ENCODE peak calls at places on chromosomes 12 and 14, in four cellular contexts. A is sciatic nerve; F is AG04450; O is activated CD4-positive, alpha-beta T cell treated with anti-CD3 and anti-CD28 coated beads, Interleukin-2, amount 10 ng/mL, durations not matched to agents 7 days and 5 days. Z is an unnamed sample.

GRCh38 chr12:6613015-6613775 is 6.0 kb upstream of the CHD4 start:
- DNase-seq in A (peak), F (no peak), O (peak), Z (no peak)

GRCh38 chr14:75479770-75480600 is 42.3 kb upstream of the BATF start:
- DNase-seq in A (no peak), F (no peak), O (no peak), Z (no peak)

GRCh38 chr14:97634786-97635185 is 837.6 kb downstream of the VRK1 start:
- DNase-seq in A (no peak), F (no peak), O (peak), Z (no peak)

GRCh38 chr12:25904442-25904841 is 54.0 kb upstream of the RASSF8 start:
- DNase-seq in A (no peak), F (no peak), O (no peak), Z (no peak)

GRCh38 chr12:7609480-7609879 is 56.2 kb downstream of the APOBEC1 start:
- DNase-seq in A (no peak), F (no peak), O (no peak), Z (no peak)

GRCh38 chr12:75825686-75826085 is 205.9 kb downstream of the PHLDA1 start:
- DNase-seq in A (no peak), F (peak), O (no peak), Z (no peak)

GRCh38 chr12:12273291-12273957 is 6.6 kb upstream of the LRP6 start:
- DNase-seq in A (no peak), F (no peak), O (no peak), Z (no peak)

GRCh38 chr14:88551936-88552565 is 2.8 kb downstream of the PTPN21 start:
- DNase-seq in A (no peak), F (no peak), O (no peak), Z (peak)

GRCh38 chr12:59316938-59317337 is 278.9 kb upstream of the SLC16A7 start:
- DNase-seq in A (no peak), F (no peak), O (no peak), Z (no peak)

GRCh38 chr14:26888592-26888991 is 290.8 kb upstream of the NOVA1 start:
- DNase-seq in A (no peak), F (no peak), O (no peak), Z (no peak)

GRCh38 chr14:93965287-93965821 is 11.0 kb downstream of the ASB2 start:
- DNase-seq in A (no peak), F (peak), O (no peak), Z (no peak)

GRCh38 chr14:67472726-67473125 is 15.8 kb downstream of the TMEM229B start:
- DNase-seq in A (no peak), F (no peak), O (no peak), Z (no peak)

GRCh38 chr12:130350715-130351114 is 13.0 kb downstream of the PIWIL1 start:
- DNase-seq in A (no peak), F (no peak), O (no peak), Z (no peak)

GRCh38 chr12:3441435-3441834 is 49.6 kb upstream of the PRMT8 start:
- DNase-seq in A (no peak), F (no peak), O (no peak), Z (no peak)

GRCh38 chr14:89813485-89814080 is 140.9 kb downstream of the EFCAB11 start:
- DNase-seq in A (no peak), F (peak), O (no peak), Z (no peak)

GRCh38 chr14:68408680-68409079 is 384.2 kb downstream of the ZFP36L1 start:
- DNase-seq in A (no peak), F (no peak), O (peak), Z (no peak)